ENCODE peak calls at places on chromosomes 13 and 19, in eight cellular contexts. O, C, L, T, V, A, M and Q are unnamed samples.

GRCh38 chr13:98842074-98842473 is 89.6 kb upstream of the SLC15A1 start:
- DNase-seq in O (no peak), C (no peak), L (no peak), T (no peak), V (no peak), A (no peak), M (no peak), Q (no peak)

GRCh38 chr13:73820688-73821087 is 313.5 kb downstream of the KLF12 start:
- DNase-seq in O (no peak), C (no peak), L (no peak), T (no peak), V (no peak), A (no peak), M (no peak), Q (no peak)

GRCh38 chr13:80979035-80979641 is 638.2 kb upstream of the SPRY2 start:
- DNase-seq in O (peak; percentile 26), C (no peak), L (peak; percentile 90), T (peak; percentile 87), V (peak; percentile 62), A (no peak), M (peak; percentile 78), Q (peak; percentile 28)

GRCh38 chr19:41263042-41263849 is 926 bp upstream of the HNRNPUL1 start:
- DNase-seq in O (peak; percentile 79), C (no peak), L (peak; percentile 88), T (peak; percentile 75), V (peak; percentile 81), A (peak; percentile 42), M (peak; percentile 33), Q (no peak)

GRCh38 chr13:112714772-112715569 is 25.1 kb downstream of the ATP11A start:
- DNase-seq in O (no peak), C (no peak), L (no peak), T (no peak), V (no peak), A (no peak), M (no peak), Q (no peak)

GRCh38 chr13:28741080-28741479 is 22.3 kb upstream of the SLC46A3 start:
- DNase-seq in O (no peak), C (no peak), L (peak; percentile 48), T (no peak), V (peak; percentile 15), A (no peak), M (no peak), Q (no peak)

GRCh38 chr13:33191425-33192221 is 93.9 kb downstream of the STARD13 start:
- DNase-seq in O (no peak), C (no peak), L (no peak), T (no peak), V (peak; percentile 55), A (no peak), M (no peak), Q (no peak)

GRCh38 chr19:14672043-14672872 is 2.4 kb downstream of the ADGRE3 start:
- DNase-seq in O (no peak), C (no peak), L (no peak), T (no peak), V (no peak), A (no peak), M (no peak), Q (no peak)

GRCh38 chr19:1069009-1069779 is 2.2 kb downstream of the ARHGAP45 start:
- DNase-seq in O (peak; percentile 69), C (no peak), L (no peak), T (no peak), V (no peak), A (no peak), M (no peak), Q (no peak)

GRCh38 chr19:54245936-54246335 is 3.3 kb upstream of the LILRA6 start:
- DNase-seq in O (no peak), C (no peak), L (no peak), T (no peak), V (no peak), A (no peak), M (no peak), Q (no peak)

GRCh38 chr19:40530091-40530901 is 46.4 kb upstream of the SHKBP1 start:
- DNase-seq in O (peak; percentile 28), C (no peak), L (no peak), T (no peak), V (no peak), A (no peak), M (peak; percentile 83), Q (no peak)

GRCh38 chr13:113848431-113849260 is 15.2 kb downstream of the GAS6 start:
- DNase-seq in O (peak; percentile 84), C (no peak), L (no peak), T (no peak), V (no peak), A (no peak), M (no peak), Q (no peak)

GRCh38 chr13:89628567-89628966 is 1718.9 kb upstream of the MIR17HG start:
- DNase-seq in O (no peak), C (no peak), L (no peak), T (no peak), V (no peak), A (no peak), M (no peak), Q (no peak)

GRCh38 chr13:111505175-111505777 is 184.8 kb downstream of the TEX29 start:
- DNase-seq in O (no peak), C (no peak), L (no peak), T (no peak), V (no peak), A (no peak), M (peak; percentile 90), Q (no peak)

GRCh38 chr13:112325142-112325808 is 50.9 kb upstream of the SPACA7 start:
- DNase-seq in O (no peak), C (no peak), L (no peak), T (no peak), V (no peak), A (no peak), M (no peak), Q (no peak)

GRCh38 chr19:54325194-54325621 is 12.2 kb upstream of the LILRA5 start:
- DNase-seq in O (peak; percentile 29), C (no peak), L (peak; percentile 62), T (peak; percentile 56), V (peak; percentile 20), A (no peak), M (peak; percentile 76), Q (no peak)

GRCh38 chr19:35540356-35540927 is 5.0 kb upstream of the TMEM147 start:
- DNase-seq in O (no peak), C (no peak), L (no peak), T (no peak), V (no peak), A (no peak), M (no peak), Q (no peak)

GRCh38 chr19:33226550-33227241 is 1.0 kb upstream of the SLC7A10 start:
- DNase-seq in O (peak; percentile 43), C (no peak), L (peak; percentile 68), T (peak; percentile 94), V (no peak), A (no peak), M (peak; percentile 96), Q (no peak)
- H3K4me3 ChIP-seq in O (peak overlapping the region; percentile 30), C (peak overlapping the region; percentile 39), L (peak overlapping the region; percentile 28), T (no peak overlapping the region), V (no peak overlapping the region), A (peak overlapping the region; percentile 48), M (peak overlapping the region; percentile 66), Q (no peak overlapping the region)

GRCh38 chr13:45393941-45394570 is 24.1 kb downstream of the SLC25A30 start:
- DNase-seq in O (no peak), C (no peak), L (peak; percentile 78), T (peak; percentile 65), V (peak; percentile 56), A (no peak), M (peak; percentile 80), Q (no peak)
- TF ChIP-seq CTCF in O (peak; percentile 42), C (peak; percentile 45), L (peak; percentile 81), T (peak; percentile 68), V (peak; percentile 79), A (peak; percentile 53), M (peak; percentile 80), Q (peak; percentile 68)

DNA sequence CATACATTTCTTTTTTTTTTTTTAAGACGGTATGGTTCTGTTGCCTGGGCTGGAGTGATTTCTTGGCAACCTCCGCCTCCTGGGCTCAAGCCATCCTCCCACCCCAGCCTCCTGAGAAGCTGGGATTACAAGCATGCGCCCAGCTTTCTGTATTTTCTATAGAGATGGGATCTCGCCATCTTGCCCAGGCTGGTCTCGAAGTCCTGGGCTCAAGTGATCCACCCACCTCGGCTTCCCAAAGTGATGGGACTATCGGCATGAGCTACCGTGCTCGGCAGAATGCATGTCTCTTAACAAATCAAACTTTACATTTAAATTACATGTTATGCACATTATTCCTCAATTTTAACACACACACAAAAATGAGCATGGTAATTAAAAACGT is 1.2 kb downstream of the NDUFA13 start:
- DNase-seq in O (no peak), C (no peak), L (no peak), T (no peak), V (no peak), A (no peak), M (no peak), Q (no peak)
- H3K4me3 ChIP-seq in O (peak overlapping the region; percentile 65), C (peak overlapping the region; percentile 88), L (peak overlapping the region; percentile 64), T (peak overlapping the region; percentile 66), V (peak overlapping the region; percentile 94), A (peak overlapping the region; percentile 85), M (peak overlapping the region; percentile 99), Q (peak overlapping the region; percentile 97)

GRCh38 chr13:20140487-20140886 is 20.4 kb downstream of the GJA3 start:
- DNase-seq in O (no peak), C (no peak), L (no peak), T (no peak), V (no peak), A (no peak), M (no peak), Q (no peak)

GRCh38 chr13:20137875-20138274 is 23.0 kb downstream of the GJA3 start:
- DNase-seq in O (no peak), C (no peak), L (no peak), T (no peak), V (no peak), A (no peak), M (no peak), Q (no peak)

GRCh38 chr13:20141238-20142018 is 19.4 kb downstream of the GJA3 start:
- DNase-seq in O (no peak), C (no peak), L (no peak), T (no peak), V (no peak), A (no peak), M (no peak), Q (no peak)

GRCh38 chr13:20134732-20135131 is 26.1 kb downstream of the GJA3 start:
- DNase-seq in O (no peak), C (no peak), L (no peak), T (no peak), V (no peak), A (no peak), M (no peak), Q (no peak)

DNA sequence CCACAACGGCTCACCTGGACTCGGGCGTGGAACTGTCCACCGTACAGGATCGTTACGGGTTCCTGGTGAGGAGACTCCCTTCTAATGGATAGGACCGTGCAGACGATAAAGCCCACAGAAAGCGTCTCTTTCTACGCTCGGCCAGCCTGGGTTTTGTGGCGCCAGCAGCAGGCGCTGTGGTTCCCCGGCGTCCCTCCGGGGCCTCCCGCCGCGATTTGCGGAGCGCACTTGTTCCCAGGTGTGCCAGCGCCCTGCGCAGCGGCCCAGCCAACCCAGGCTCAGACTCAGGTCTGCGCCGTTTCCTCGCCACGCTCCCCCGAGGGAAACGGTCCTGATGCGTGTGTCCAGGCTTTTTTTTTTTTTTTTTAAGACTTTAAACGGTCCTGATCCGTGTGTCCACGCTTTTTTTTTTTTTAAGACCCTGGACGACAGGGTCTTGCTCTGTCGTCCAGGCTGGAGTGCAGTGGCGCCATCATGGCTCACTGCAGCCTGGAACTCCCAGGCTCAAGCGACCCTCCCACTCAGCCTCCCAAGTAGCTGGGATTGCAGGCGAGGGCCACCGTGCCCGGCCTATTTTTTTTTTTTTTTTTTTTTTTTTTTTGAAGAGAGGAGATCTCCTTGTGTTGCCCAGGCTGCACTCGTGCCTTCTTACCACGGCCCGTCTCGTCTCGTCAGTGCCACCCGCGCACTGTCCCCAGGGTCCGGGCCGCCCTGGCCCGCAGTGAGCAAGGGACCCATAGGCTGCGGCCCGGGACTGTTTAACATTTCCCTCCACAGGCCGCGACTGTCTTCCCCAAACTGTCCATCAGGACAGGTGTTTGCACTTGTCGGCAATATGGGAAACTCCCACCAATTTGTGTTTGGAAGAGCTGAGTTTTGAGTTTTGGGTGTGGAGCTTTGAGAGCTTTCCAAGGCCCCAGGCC is 23.8 kb downstream of the GJA3 start:
- DNase-seq in O (peak; percentile 68), C (no peak), L (peak; percentile 21), T (peak; percentile 25), V (no peak), A (no peak), M (peak; percentile 82), Q (no peak)
- TF ChIP-seq CTCF in O (no peak), C (peak; percentile 32), L (peak; percentile 63), T (peak; percentile 51), V (peak; percentile 30), A (no peak), M (peak; percentile 69), Q (peak; percentile 38)